ENCODE peak calls at places on chromosomes 11 and 22, in five cellular contexts. M is GM12878, H is HepG2, E is K562, R is SK-N-SH. X is an unnamed sample.

GRCh38 chr22:39414886-39415285 is 15.3 kb downstream of the TAB1 start:
- DNase-seq in H (no peak), E (no peak), R (no peak), M (no peak), X (no peak)

GRCh38 chr11:114088216-114088615 is 28.7 kb downstream of the ZBTB16 start:
- DNase-seq in R (no peak), E (no peak), M (no peak), H (no peak), X (no peak)

GRCh38 chr11:121524233-121524631 is 71.5 kb upstream of the SORL1-AS1 start:
- DNase-seq in R (peak; percentile 57), E (no peak), H (no peak), M (no peak), X (no peak)

GRCh38 chr22:25837288-25837900 is 95.4 kb downstream of the MYO18B start:
- DNase-seq in R (no peak), H (no peak), M (no peak), E (no peak), X (no peak)

GRCh38 chr11:120759046-120759445 is 247.5 kb downstream of the GRIK4 start:
- DNase-seq in H (no peak), R (no peak), M (no peak), E (no peak), X (no peak)

GRCh38 chr11:63553759-63554158 is 9.4 kb downstream of the PLAAT2 start:
- DNase-seq in H (no peak), R (no peak), E (no peak), M (no peak), X (no peak)

GRCh38 chr11:124467376-124468061 is 22.0 kb upstream of the OR8B8 start:
- DNase-seq in R (no peak), M (no peak), H (no peak), E (no peak), X (no peak)

GRCh38 chr11:102471474-102471873 is 18.9 kb upstream of the TMEM123 start:
- DNase-seq in M (no peak), H (no peak), R (no peak), E (no peak), X (no peak)

GRCh38 chr11:77244277-77245014 is 57.0 kb downstream of the GDPD4 start:
- DNase-seq in R (no peak), M (no peak), H (peak; percentile 16), E (no peak), X (no peak)

GRCh38 chr11:78256962-78257361 is 68.2 kb downstream of the USP35 start:
- DNase-seq in R (no peak), H (no peak), M (no peak), E (peak; percentile 54), X (no peak)

GRCh38 chr11:75031771-75032549 is 43.2 kb downstream of the NEU3 start:
- DNase-seq in M (no peak), R (peak; percentile 68), H (peak; percentile 65), E (peak; percentile 76), X (peak; percentile 79)

GRCh38 chr22:32444068-32444467 is 20.2 kb downstream of the BPIFC start:
- DNase-seq in H (peak; percentile 37), E (peak; percentile 16), M (no peak), R (peak; percentile 17), X (peak; percentile 46)

GRCh38 chr11:35007277-35007676 is 90.9 kb downstream of the PDHX start:
- DNase-seq in E (no peak), M (peak; percentile 80), H (no peak), R (no peak), X (no peak)

GRCh38 chr11:105918039-105918438 is 104.0 kb downstream of the MSANTD4 start:
- DNase-seq in E (no peak), M (no peak), R (no peak), H (no peak), X (no peak)

GRCh38 chr22:32557424-32557823 is 82.8 kb downstream of the FBXO7 start:
- DNase-seq in H (no peak), E (no peak), R (no peak), M (no peak), X (no peak)

GRCh38 chr11:61061081-61061826 is 41.0 kb upstream of the CD5 start:
- DNase-seq in H (no peak), M (peak; percentile 97), E (no peak), R (no peak), X (no peak)

GRCh38 chr11:122696662-122697061 is 41.1 kb downstream of the UBASH3B start:
- DNase-seq in R (no peak), H (no peak), E (peak; percentile 20), M (no peak), X (no peak)

GRCh38 chr11:19276859-19277808 is 36.4 kb upstream of the E2F8 start:
- DNase-seq in H (peak; percentile 28), E (no peak), M (no peak), R (no peak), X (no peak)

GRCh38 chr11:121338536-121338935 is 46.0 kb downstream of the SC5D start:
- DNase-seq in M (no peak), R (no peak), E (no peak), H (no peak), X (no peak)

GRCh38 chr11:74951241-74951640 is 2.2 kb downstream of the SPCS2 start:
- DNase-seq in E (no peak), H (no peak), M (no peak), R (no peak), X (no peak)

GRCh38 chr22:16608931-16609330 is 16.3 kb upstream of the CCT8L2 start:
- DNase-seq in M (no peak), E (peak; percentile 56), R (no peak), H (no peak), X (no peak)

GRCh38 chr11:114889464-114890065 is 211.2 kb downstream of the NXPE2 start:
- DNase-seq in R (no peak), M (no peak), H (no peak), E (no peak), X (no peak)

GRCh38 chr11:7871056-7871455 is 60.0 kb downstream of the OR10A6 start:
- DNase-seq in M (no peak), R (no peak), H (no peak), E (no peak), X (no peak)

GRCh38 chr22:45271667-45272188 is 13.0 kb upstream of the UPK3A start:
- DNase-seq in R (no peak), E (no peak), H (peak; percentile 50), M (no peak), X (no peak)

GRCh38 chr11:92480519-92480918 is 255.9 kb downstream of the FAT3 start:
- DNase-seq in E (no peak), M (no peak), H (no peak), R (no peak), X (no peak)

GRCh38 chr11:6249822-6250555 is 9.6 kb upstream of the CCKBR start:
- DNase-seq in R (peak; percentile 38), E (peak; percentile 26), M (no peak), H (no peak), X (no peak)

GRCh38 chr11:76318744-76319384 is 62.1 kb downstream of the THAP12 start:
- DNase-seq in M (peak; percentile 30), H (peak; percentile 64), E (peak; percentile 88), R (peak; percentile 91), X (peak; percentile 86)

GRCh38 chr11:75160328-75160757 is 9.4 kb downstream of the SLCO2B1 start:
- DNase-seq in E (no peak), M (no peak), R (no peak), H (no peak), X (no peak)

DNA sequence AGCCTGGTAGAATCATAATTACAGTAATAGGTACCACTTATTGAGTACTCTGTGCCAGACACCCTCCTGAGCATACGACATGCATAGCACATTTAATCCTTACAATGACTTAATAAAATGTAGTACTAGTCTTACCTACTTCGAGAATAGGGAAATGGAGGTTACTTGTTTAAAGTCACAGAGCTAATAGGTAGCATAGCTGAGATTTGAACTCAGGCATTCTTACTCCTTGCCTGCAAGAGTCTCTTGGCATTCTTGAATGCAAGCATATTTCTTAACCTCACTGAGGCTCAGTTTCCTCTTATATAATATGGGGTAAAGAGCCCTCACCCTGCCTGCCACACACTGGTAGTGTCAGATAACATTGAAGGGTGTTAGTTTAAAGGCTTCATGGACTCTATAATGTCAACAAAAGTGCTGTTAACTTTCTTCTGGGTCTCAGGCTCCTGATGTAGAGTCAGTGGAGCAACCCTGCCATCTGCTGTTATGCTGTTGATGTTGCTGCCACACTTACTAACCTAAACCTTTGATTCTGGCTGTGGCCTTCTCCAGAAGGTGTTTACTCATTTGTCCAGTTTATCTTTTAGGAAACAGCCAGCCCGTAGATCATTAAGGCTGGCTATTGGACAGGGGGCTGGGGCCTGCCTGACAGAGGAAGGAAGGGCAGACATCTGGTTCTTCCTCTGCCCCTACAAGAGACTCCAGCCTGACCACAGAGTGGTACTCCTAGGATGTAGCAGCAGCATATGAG is 18.9 kb downstream of the LIMK2 start:
- DNase-seq in R (peak; percentile 37), E (peak; percentile 24), M (no peak), H (peak; percentile 83), X (peak; percentile 72)
- TF ChIP-seq FOXM1 in R (no peak), E (no peak), M (no peak), H (no peak), X (no peak)

GRCh38 chr22:17628304-17629166 is at the start of gene ATP6V1E1:
- DNase-seq in E (peak; percentile 99), H (peak; percentile 94), R (peak; percentile 95), M (peak; percentile 88), X (peak; percentile 99)

GRCh38 chr22:17629167-17629489 is 579 bp upstream of the ATP6V1E1 start:
- DNase-seq in E (no peak), H (no peak), R (no peak), M (no peak), X (no peak)

GRCh38 chr22:17629646-17630045 is 1.1 kb upstream of the ATP6V1E1 start:
- DNase-seq in M (no peak), E (no peak), H (no peak), R (no peak), X (no peak)

GRCh38 chr22:17631076-17631565 is 2.6 kb upstream of the ATP6V1E1 start:
- DNase-seq in M (no peak), E (no peak), R (no peak), H (no peak), X (no peak)

GRCh38 chr22:17627961-17628303 is 617 bp downstream of the ATP6V1E1 start:
- DNase-seq in M (no peak), H (no peak), E (no peak), R (no peak), X (no peak)
- TF ChIP-seq FOXM1 in M (no peak), H (no peak), E (no peak), R (no peak), X (no peak)

DNA sequence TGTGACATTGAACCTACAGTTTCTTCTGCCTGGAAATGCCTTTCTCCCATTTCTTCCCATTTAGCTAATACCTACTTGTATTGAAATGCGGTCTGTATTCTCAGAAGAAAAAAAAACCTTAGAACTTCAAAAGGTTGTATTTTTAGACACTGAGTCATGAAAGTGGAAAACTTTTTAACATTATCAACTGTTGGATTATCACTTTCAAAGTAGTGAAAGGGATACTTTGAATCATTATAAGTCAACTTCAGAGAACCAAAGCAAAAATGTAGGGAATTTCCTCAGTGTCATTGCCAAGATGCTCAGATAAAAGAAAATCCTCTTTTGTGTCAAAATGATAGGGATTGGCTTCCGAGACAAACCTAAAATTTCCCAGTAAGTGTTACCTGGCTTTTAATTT is 6.6 kb downstream of the HOATZ start:
- DNase-seq in M (no peak), E (no peak), R (no peak), H (no peak), X (no peak)
- TF ChIP-seq FOXM1 in M (no peak), E (no peak), R (no peak), H (no peak), X (no peak)

DNA sequence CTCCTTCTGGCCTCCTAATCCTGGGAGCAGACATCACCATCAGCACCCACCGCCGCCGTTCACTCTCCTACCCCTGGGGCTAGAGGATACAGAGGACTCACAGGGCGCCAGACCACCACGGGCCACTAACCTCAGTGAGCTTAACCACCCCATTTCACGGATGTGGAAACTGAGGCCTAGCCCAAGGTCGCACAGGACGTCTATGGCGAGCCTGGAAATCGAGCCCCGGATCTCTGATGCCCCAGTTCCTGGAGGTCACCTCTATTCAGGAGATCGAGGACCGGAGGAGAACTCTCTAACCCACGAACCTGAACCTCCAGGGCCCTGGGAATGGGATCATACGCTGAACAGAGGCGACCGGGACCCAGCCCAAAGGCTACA is 349 bp downstream of the TIMM10 start:
- DNase-seq in E (no peak), H (no peak), M (no peak), R (no peak), X (no peak)
- TF ChIP-seq FOXM1 in E (no peak), H (no peak), M (no peak), R (no peak), X (no peak)

X was measured in HEK293T.